ENCODE peak calls at places on chromosomes 1 and 21, in eight cellular contexts. C is cardiac fibroblast, H is thoracic aorta, T is mesothelial cell of epicardium, P is WTC11, D is endothelial cell, O is breast epithelium, S is fibroblast of lung. B is an unnamed sample.

GRCh38 chr1:162210171-162210570 is 140.7 kb downstream of the NOS1AP start:
- DNase-seq in H (no peak), D (no peak), P (no peak), T (no peak), O (no peak), S (no peak), C (no peak), B (no peak)

GRCh38 chr1:150560011-150560438 is 10.8 kb downstream of the ADAMTSL4 start:
- DNase-seq in S (no peak), P (peak; percentile 87), T (peak; percentile 30), C (peak; percentile 66), D (peak; percentile 81), O (peak; percentile 76), H (peak; percentile 58), B (peak; percentile 74)

GRCh38 chr21:35249636-35250035 is 200.5 kb upstream of the RUNX1 start:
- DNase-seq in S (no peak), P (no peak), O (peak; percentile 46), C (no peak), T (no peak), D (no peak), H (no peak), B (no peak)

GRCh38 chr1:45554198-45554597 is 3.6 kb downstream of the AKR1A1 start:
- DNase-seq in P (no peak), O (no peak), H (no peak), T (no peak), C (no peak), S (no peak), D (no peak), B (no peak)

GRCh38 chr1:42955311-42956063 is 3.2 kb downstream of the SLC2A1 start:
- DNase-seq in T (no peak), C (no peak), D (no peak), P (no peak), H (no peak), O (no peak), S (no peak), B (no peak)

GRCh38 chr1:226990133-226990716 is 50.1 kb downstream of the COQ8A start:
- DNase-seq in S (no peak), D (no peak), T (no peak), P (no peak), C (peak; percentile 42), O (no peak), H (no peak), B (no peak)

GRCh38 chr1:37038079-37038702 is 3.9 kb upstream of the GRIK3 start:
- DNase-seq in T (no peak), C (peak; percentile 3), D (peak; percentile 31), S (no peak), P (peak; percentile 38), H (no peak), O (peak; percentile 50), B (peak; percentile 36)

GRCh38 chr1:100627018-100627716 is 89.2 kb downstream of the GPR88 start:
- DNase-seq in C (peak; percentile 81), H (no peak), D (no peak), O (no peak), S (peak; percentile 94), P (no peak), T (no peak), B (no peak)

GRCh38 chr1:2381741-2382620 is 9.4 kb downstream of the MORN1 start:
- DNase-seq in D (peak; percentile 89), S (peak; percentile 63), T (peak; percentile 83), C (peak; percentile 89), P (peak; percentile 87), O (peak; percentile 69), H (peak; percentile 30), B (peak; percentile 96)

GRCh38 chr1:88634538-88634937 is 49.5 kb upstream of the PKN2 start:
- DNase-seq in H (no peak), D (no peak), T (no peak), C (no peak), P (no peak), S (no peak), O (no peak), B (no peak)

GRCh38 chr1:234069760-234070159 is 165.3 kb downstream of the SLC35F3 start:
- DNase-seq in C (no peak), P (no peak), S (peak; percentile 12), O (no peak), T (no peak), D (no peak), H (no peak), B (no peak)

GRCh38 chr1:43549921-43550597 is 19.4 kb downstream of the PTPRF start:
- DNase-seq in P (peak; percentile 96), D (peak; percentile 63), H (no peak), T (peak; percentile 83), C (no peak), O (peak; percentile 96), S (no peak), B (peak; percentile 73)

GRCh38 chr1:230120289-230120948 is 53.4 kb downstream of the GALNT2 start:
- DNase-seq in T (no peak), D (no peak), O (no peak), P (no peak), C (no peak), S (no peak), H (no peak), B (no peak)

GRCh38 chr1:78095618-78096416 is 50.1 kb downstream of the GIPC2 start:
- DNase-seq in C (peak; percentile 72), O (no peak), D (no peak), P (no peak), H (no peak), T (no peak), S (peak; percentile 87), B (no peak)

GRCh38 chr1:174916846-174917245 is 82.9 kb upstream of the CACYBP start:
- DNase-seq in S (no peak), P (no peak), O (no peak), C (no peak), T (no peak), H (no peak), D (no peak), B (no peak)

GRCh38 chr1:223482766-223483165 is 89.6 kb downstream of the CCDC185 start:
- DNase-seq in H (no peak), S (no peak), D (no peak), C (peak; percentile 7), P (no peak), O (no peak), T (no peak), B (no peak)

DNA sequence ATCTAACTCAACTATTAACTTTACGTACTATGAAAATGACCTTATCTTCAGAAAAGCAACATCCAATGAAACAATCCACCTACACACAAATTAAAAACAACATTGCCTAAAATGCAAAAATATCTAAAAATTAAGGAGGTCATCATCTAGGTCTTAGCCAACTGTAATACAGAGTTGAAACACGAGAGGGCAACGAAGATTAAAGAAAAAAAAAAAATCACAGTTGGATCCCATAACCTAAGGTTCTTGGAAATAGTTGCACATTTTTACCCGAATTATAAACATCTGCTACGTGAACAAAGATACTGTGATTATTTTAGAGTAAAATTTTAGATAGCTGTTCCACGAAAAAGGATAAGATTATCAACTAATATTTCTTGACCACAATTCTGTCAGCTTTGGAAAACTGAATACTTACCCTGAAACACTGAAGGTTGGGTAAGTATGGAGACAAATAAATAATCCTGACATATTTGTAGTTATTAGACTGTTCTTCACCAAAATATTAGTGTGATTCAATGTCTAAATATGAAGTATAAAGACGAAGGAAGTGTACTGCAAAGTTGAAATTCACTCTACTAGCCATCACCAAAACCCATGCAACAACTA is 88.0 kb upstream of the AK4 start:
- DNase-seq in H (no peak), P (no peak), S (peak; percentile 27), C (peak; percentile 71), T (no peak), O (no peak), D (no peak), B (no peak)
- TF ChIP-seq CTCF in H (peak; percentile 70), P (peak; percentile 35), S (peak; percentile 31), C (peak; percentile 55), T (peak; percentile 76), O (peak; percentile 80), D (peak; percentile 70), B (peak; percentile 69)

GRCh38 chr1:228109962-228110488 is 926 bp upstream of the MRPL55 start:
- DNase-seq in H (no peak), P (no peak), D (no peak), O (no peak), C (peak; percentile 41), T (no peak), S (peak; percentile 37), B (no peak)
- TF ChIP-seq CTCF in H (no peak), P (no peak), D (no peak), O (no peak), C (no peak), T (no peak), S (no peak), B (no peak)

GRCh38 chr1:192580351-192580962 is 4.9 kb downstream of the RGS1 start:
- DNase-seq in P (no peak), O (no peak), D (no peak), H (no peak), S (peak; percentile 68), C (peak; percentile 82), T (no peak), B (no peak)
- TF ChIP-seq CTCF in P (no peak), O (peak; percentile 44), D (no peak), H (peak; percentile 47), S (peak; percentile 65), C (peak; percentile 53), T (no peak), B (no peak)

GRCh38 chr1:17009706-17010105 is 2.0 kb downstream of the ATP13A2 start:
- DNase-seq in C (no peak), D (no peak), S (no peak), T (no peak), P (no peak), O (no peak), H (no peak), B (no peak)

GRCh38 chr1:17008208-17008855 is 3.4 kb downstream of the ATP13A2 start:
- DNase-seq in T (no peak), H (no peak), C (no peak), P (no peak), S (no peak), D (no peak), O (no peak), B (no peak)

GRCh38 chr1:17011439-17012307 is at the start of gene ATP13A2:
- DNase-seq in T (peak; percentile 72), O (peak; percentile 80), C (peak; percentile 72), H (peak; percentile 30), S (peak; percentile 73), P (peak; percentile 94), D (peak; percentile 75), B (peak; percentile 80)

GRCh38 chr1:17012775-17013501 is 1.2 kb upstream of the ATP13A2 start:
- DNase-seq in H (no peak), S (peak; percentile 58), D (no peak), O (peak; percentile 78), T (no peak), C (peak; percentile 47), P (peak; percentile 45), B (no peak)

DNA sequence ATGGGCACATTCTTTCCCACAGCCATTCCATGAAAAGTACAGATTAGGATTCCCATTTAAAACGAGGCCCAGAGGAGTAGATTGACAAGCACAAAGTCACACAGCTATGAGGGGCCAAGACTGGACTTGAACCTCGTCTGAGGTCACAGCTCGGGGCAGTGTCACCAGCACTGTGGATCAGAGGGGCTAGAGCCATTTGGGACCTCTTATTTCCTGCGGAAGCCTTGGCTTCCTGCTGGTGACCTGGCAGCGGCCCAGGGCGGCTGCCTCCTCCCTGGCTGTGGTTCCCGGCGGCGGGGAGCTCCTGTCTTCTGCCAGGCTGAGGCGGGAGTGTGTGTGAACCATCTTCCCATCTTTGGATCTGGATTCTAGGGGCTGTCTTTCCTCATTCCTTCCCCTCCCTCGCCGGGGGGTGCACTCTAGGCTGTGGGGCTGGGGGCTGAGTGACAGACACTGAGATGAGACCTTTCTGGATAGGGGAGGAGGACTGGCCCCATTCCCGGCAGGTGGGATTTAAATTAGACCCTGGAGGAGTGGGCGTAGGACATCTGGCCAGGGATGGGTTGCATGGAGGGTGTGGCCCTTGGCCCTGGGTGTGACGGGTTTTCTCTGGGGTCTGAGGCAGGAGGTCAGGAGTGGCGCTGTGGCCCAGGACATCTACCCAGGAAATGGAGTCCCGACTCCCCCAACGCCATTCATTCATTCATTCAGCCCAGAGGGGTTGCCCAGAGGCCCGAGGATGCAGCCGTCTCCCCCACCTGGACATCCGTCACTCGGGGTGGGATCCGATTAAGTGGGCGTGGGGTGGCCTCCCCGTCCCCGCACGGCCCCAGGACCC is 908 bp downstream of the ATP13A2 start:
- DNase-seq in S (peak; percentile 33), D (peak; percentile 47), P (no peak), H (no peak), C (peak; percentile 53), T (no peak), O (peak; percentile 32), B (no peak)
- TF ChIP-seq CTCF in S (no peak), D (no peak), P (no peak), H (no peak), C (no peak), T (no peak), O (no peak), B (no peak)

B was measured in glutamatergic neuron.